ENCODE peak calls at places on chromosomes 11 and 22, in ten cellular contexts. Y is T follicular helper cell; O is neural progenitor cell; J is HuH-7; S is CD4-positive, alpha-beta memory T cell; V is T-helper 1 cell; X is posterior cingulate gyrus; Z is neuronal stem cell; E is HFFc6; A is GM19239. M is an unnamed sample.

GRCh38 chr22:23386245-23386631 is 193.9 kb downstream of the IGLL1 start:
- DNase-seq in S (no peak), V (no peak), E (no peak), Y (no peak), J (no peak), Z (no peak), A (no peak), X (no peak), O (no peak), M (no peak)

GRCh38 chr11:127071606-127072005 is 71.0 kb upstream of the KIRREL3 start:
- DNase-seq in O (no peak), S (no peak), J (no peak), Z (no peak), Y (no peak), E (no peak), V (no peak), X (no peak), A (no peak), M (no peak)

GRCh38 chr22:45102896-45103420 is 60.8 kb upstream of the NUP50 start:
- DNase-seq in J (no peak), V (no peak), A (no peak), Y (no peak), Z (no peak), O (no peak), X (no peak), S (no peak), E (no peak), M (no peak)

GRCh38 chr11:13260963-13261599 is 16.5 kb upstream of the BMAL1 start:
- DNase-seq in S (no peak), E (peak), Y (no peak), V (no peak), X (no peak), J (no peak), O (no peak), Z (no peak), A (no peak), M (no peak)

GRCh38 chr11:116109228-116109627 is 605.0 kb upstream of the CADM1 start:
- DNase-seq in E (no peak), Y (no peak), O (no peak), S (no peak), Z (no peak), X (no peak), V (no peak), A (no peak), J (no peak), M (no peak)

GRCh38 chr11:65506770-65507485 is 8.1 kb downstream of the MALAT1 start:
- DNase-seq in Z (peak), E (peak), X (no peak), J (no peak), A (no peak), V (peak), Y (no peak), O (peak), S (peak), M (no peak)

GRCh38 chr11:33538726-33539125 is 161.9 kb downstream of the C11orf91 start:
- DNase-seq in E (no peak), Z (no peak), J (no peak), V (no peak), O (no peak), Y (no peak), S (no peak), A (no peak), X (no peak), M (no peak)

GRCh38 chr11:70203749-70204465 is 811 bp downstream of the FADD start:
- DNase-seq in V (peak), A (no peak), J (no peak), E (peak), Y (peak), S (peak), X (no peak), O (peak), Z (no peak), M (peak)

GRCh38 chr11:555500-556174 is 4.9 kb downstream of the LMNTD2 start:
- DNase-seq in J (no peak), E (no peak), S (no peak), Z (no peak), Y (no peak), X (no peak), V (no peak), O (peak), A (no peak), M (no peak)

GRCh38 chr22:31497148-31497938 is 1.0 kb downstream of the SFI1 start:
- DNase-seq in Y (peak), Z (no peak), J (no peak), S (peak), O (no peak), E (no peak), X (no peak), V (no peak), A (no peak), M (no peak)

GRCh38 chr11:8652140-8652539 is 30.3 kb downstream of the TRIM66 start:
- DNase-seq in V (no peak), O (no peak), X (no peak), Z (no peak), A (no peak), E (peak), S (no peak), J (no peak), Y (no peak), M (no peak)

GRCh38 chr22:19880786-19881569 is 26.3 kb upstream of the GNB1L start:
- DNase-seq in X (peak), E (peak), J (no peak), V (no peak), A (no peak), Z (peak), O (peak), S (no peak), Y (no peak), M (no peak)

GRCh38 chr11:46112961-46113617 is 8.2 kb downstream of the PHF21A start:
- DNase-seq in Z (peak), V (peak), Y (peak), E (peak), X (no peak), O (peak), A (peak), J (peak), S (peak), M (no peak)

GRCh38 chr22:49925525-49926128 is 7.2 kb downstream of the CRELD2 start:
- DNase-seq in E (no peak), X (no peak), J (no peak), S (peak), Z (no peak), A (peak), V (peak), O (no peak), Y (peak), M (no peak)

GRCh38 chr11:74311352-74311926 is at the start of gene P4HA3:
- DNase-seq in Y (peak), E (no peak), J (peak), A (peak), X (no peak), O (peak), S (peak), Z (peak), V (no peak), M (peak)

GRCh38 chr22:24035296-24035695 is 24.2 kb downstream of the CABIN1 start:
- DNase-seq in A (no peak), O (no peak), J (no peak), Y (no peak), X (no peak), E (no peak), S (no peak), V (no peak), Z (no peak), M (no peak)

GRCh38 chr11:113373306-113373705 is 14.3 kb upstream of the ANKK1 start:
- DNase-seq in E (peak), V (no peak), X (no peak), Y (no peak), Z (no peak), J (no peak), O (no peak), A (no peak), S (no peak), M (no peak)

GRCh38 chr11:8442301-8442700 is 151.7 kb downstream of the STK33 start:
- DNase-seq in A (no peak), J (no peak), Z (peak), E (no peak), Y (no peak), V (no peak), X (no peak), O (peak), S (no peak), M (no peak)

M was measured in activated CD8-positive, alpha-beta memory T cell treated with anti-CD3 and anti-CD28 coated beads for 48 hours.